ENCODE peak calls at places on chromosomes 2 and 18, in six cellular contexts. N, U, K, Y, H and A are unnamed samples. For H3K4me1 and H3K36me3, the result is how much of the 10 kb centered on the place peaks cover.

GRCh38 chr18:50880108-50880465 is 1.2 kb downstream of the ME2 start:
- DNase-seq in N (peak), U (no peak), K (peak), Y (no peak), H (no peak), A (no peak)

GRCh38 chr2:200585730-200586643 is at the start of gene AOX1:
- DNase-seq in N (peak), U (peak), K (peak), Y (peak), H (no peak), A (peak)

GRCh38 chr2:231919341-231920035 is 6.7 kb downstream of the NPPC start:
- DNase-seq in N (no peak), U (no peak), K (no peak), Y (no peak), H (no peak), A (no peak)

GRCh38 chr2:47354013-47354816 is 48.7 kb upstream of the MSH2 start:
- DNase-seq in N (peak), U (peak), K (no peak), Y (peak), H (no peak), A (peak)

GRCh38 chr2:169362346-169363026 is at the start of gene LRP2:
- DNase-seq in N (no peak), U (no peak), K (peak), Y (peak), H (no peak), A (peak)

GRCh38 chr2:60414731-60415130 is 138.7 kb downstream of the BCL11A start:
- DNase-seq in N (peak), U (peak), K (no peak), Y (no peak), H (no peak), A (peak)

GRCh38 chr2:130813722-130814121 is 23.0 kb upstream of the ARHGEF4 start:
- DNase-seq in N (no peak), U (no peak), K (no peak), Y (no peak), H (no peak), A (no peak)

GRCh38 chr2:109482371-109482841 is 131.4 kb downstream of the SEPTIN10 start:
- DNase-seq in N (no peak), U (no peak), K (no peak), Y (no peak), H (no peak), A (no peak)

GRCh38 chr2:147182260-147182659 is 662.6 kb upstream of the ACVR2A start:
- DNase-seq in N (no peak), U (no peak), K (no peak), Y (no peak), H (peak), A (no peak)

GRCh38 chr18:76005632-76006031 is 489.4 kb downstream of the ZNF516 start:
- DNase-seq in N (no peak), U (no peak), K (no peak), Y (no peak), H (no peak), A (no peak)

GRCh38 chr2:231034291-231034882 is 2.9 kb upstream of the C2orf72 start:
- DNase-seq in N (no peak), U (no peak), K (no peak), Y (peak), H (no peak), A (no peak)

GRCh38 chr2:11863513-11864328 is 117.3 kb downstream of the LPIN1 start:
- DNase-seq in N (peak), U (peak), K (peak), Y (peak), H (no peak), A (peak)

GRCh38 chr2:214265991-214266489 is 144.8 kb upstream of the VWC2L start:
- DNase-seq in N (no peak), U (peak), K (no peak), Y (no peak), H (no peak), A (no peak)

GRCh38 chr2:126850951-126851350 is 47.7 kb upstream of the TEX51 start:
- DNase-seq in N (no peak), U (no peak), K (no peak), Y (no peak), H (no peak), A (no peak)

GRCh38 chr2:101012706-101013181 is 10.7 kb downstream of the RPL31 start:
- DNase-seq in N (peak), U (peak), K (peak), Y (peak), H (no peak), A (peak)

GRCh38 chr2:13791019-13791418 is 841.5 kb upstream of the LRATD1 start:
- DNase-seq in N (no peak), U (no peak), K (no peak), Y (no peak), H (no peak), A (no peak)

GRCh38 chr2:201122276-201122675 is 6.3 kb downstream of the CFLAR start:
- DNase-seq in N (no peak), U (no peak), K (no peak), Y (no peak), H (no peak), A (peak)

GRCh38 chr2:176931588-176932563 is 280.7 kb upstream of the HNRNPA3 start:
- DNase-seq in N (peak), U (no peak), K (no peak), Y (peak), H (peak), A (peak)

GRCh38 chr2:200373973-200374416 is 67.5 kb downstream of the SPATS2L start:
- DNase-seq in N (no peak), U (no peak), K (no peak), Y (peak), H (peak), A (no peak)

GRCh38 chr2:149799296-149799695 is 211.7 kb upstream of the MMADHC start:
- DNase-seq in N (peak), U (peak), K (peak), Y (peak), H (no peak), A (peak)

GRCh38 chr2:46171441-46171953 is 125.7 kb upstream of the EPAS1 start:
- DNase-seq in N (peak), U (peak), K (peak), Y (peak), H (no peak), A (peak)

GRCh38 chr2:238425979-238426567 is 654 bp upstream of the ASB1 start:
- DNase-seq in N (peak), U (peak), K (peak), Y (peak), H (no peak), A (peak)

GRCh38 chr18:56286775-56287174 is 351.6 kb downstream of the TXNL1 start:
- DNase-seq in N (peak), U (peak), K (no peak), Y (no peak), H (no peak), A (peak)

GRCh38 chr2:43424262-43425207 is 171.3 kb downstream of the THADA start:
- DNase-seq in N (peak), U (peak), K (no peak), Y (peak), H (no peak), A (no peak)

GRCh38 chr2:16055848-16056580 is 115.7 kb downstream of the MYCN start:
- DNase-seq in N (no peak), U (no peak), K (no peak), Y (no peak), H (peak), A (no peak)

GRCh38 chr2:170972508-170973224 is 43.6 kb downstream of the GORASP2 start:
- DNase-seq in N (no peak), U (no peak), K (peak), Y (no peak), H (no peak), A (no peak)

DNA sequence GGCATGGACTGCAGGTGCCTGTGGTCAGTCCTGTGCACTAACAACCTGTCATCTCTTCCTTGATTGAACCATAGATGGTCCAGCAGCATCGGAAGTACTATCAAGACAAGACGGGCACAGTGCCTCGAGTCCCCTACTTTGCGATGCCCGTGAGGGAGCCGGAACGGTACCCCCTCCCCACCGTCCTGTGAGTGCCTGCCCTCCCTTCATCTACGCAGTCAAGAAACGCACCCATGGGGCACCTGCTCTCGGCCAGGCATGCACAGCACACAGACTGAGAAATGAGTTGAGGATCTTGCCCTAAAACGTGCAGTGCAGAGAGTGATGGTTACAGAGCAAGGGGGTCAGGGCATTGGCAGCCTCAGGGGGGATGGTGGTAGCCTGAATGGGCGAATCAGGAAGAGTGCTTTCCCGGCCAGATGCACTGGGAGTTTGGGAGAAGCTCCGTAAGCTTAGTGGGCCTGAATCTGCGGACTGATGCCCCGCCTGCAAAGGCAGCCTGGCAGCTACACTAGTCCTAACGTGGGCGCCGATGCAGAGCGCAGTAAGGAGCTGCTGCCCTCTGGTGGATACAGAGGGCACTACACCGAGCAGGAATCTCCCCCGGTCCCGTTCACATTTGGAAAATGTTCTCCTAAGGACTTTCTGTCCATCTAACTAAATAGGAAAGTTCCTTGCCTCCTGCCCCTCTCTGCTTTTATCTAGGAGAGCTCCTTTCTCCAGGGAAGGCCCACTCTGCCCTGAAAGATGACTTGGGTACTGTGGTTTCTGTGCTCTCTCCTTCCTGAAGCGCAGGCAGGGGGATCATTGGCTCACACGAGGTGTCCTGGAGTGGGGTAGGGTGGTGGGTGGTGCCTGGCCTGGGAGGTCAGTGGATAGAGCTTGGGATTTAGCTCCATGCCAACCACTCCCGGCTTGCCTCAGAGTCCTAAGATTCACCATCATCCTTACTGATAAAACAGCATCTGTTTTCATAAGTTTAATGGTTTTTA is 63.4 kb downstream of the CIB4 start:
- DNase-seq in N (peak), U (peak), K (peak), Y (peak), H (no peak), A (peak)
- TF ChIP-seq EZH2 in N (no peak), U (no peak), K (no peak), Y (no peak), H (no peak), A (no peak)

DNA sequence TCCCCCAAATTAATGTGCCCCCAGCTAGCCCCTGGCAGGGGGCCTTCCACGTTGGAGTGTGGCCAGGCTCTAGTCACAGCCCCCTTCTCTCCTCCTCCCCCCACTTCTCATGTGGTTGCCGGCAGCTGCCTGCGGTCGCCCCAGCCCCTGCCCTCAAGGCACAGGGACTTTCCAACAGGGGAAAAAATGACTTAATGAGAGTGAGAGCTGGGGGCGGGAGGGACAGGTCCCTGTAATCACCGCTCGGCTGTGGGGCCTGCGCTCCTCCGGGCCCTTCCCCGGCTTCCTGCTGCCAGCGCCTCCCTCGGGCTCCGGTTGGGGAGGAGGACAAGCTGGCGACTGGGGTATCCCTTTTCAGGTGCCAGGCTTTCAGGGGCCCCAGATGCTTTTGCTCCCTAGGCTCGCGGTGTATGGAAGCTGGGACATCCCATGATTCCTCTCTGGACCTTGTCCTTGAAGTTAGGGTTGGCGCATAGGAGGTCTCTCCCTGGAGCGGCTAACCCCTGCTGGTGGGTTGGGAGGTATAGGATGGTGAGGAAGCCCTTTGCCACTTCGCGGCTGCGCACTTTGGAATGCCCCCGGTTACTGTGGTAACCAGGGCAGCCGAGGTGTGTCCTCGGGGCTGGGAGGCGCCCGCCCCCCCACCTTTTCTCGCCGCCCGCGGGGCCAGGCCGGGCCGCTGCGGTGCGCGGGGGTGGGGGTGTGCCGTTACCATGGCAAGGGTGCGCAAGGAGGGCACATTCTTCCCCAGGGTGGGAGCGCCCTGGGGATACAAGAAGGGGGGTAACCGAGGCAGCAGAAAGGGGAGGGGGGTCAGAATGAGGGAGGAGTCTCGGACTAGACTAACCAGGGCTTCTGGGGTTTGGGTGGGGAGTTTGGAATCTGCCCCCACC is 16.1 kb downstream of the WNT10A start:
- DNase-seq in N (no peak), U (peak), K (peak), Y (peak), H (peak), A (no peak)
- H3K4me1 ChIP-seq in N (under half), U (under half), K (under half), Y (half or more), H (half or more), A (under half)

GRCh38 chr2:106105151-106105922 is 88.8 kb downstream of the UXS1 start:
- DNase-seq in N (no peak), U (no peak), K (no peak), Y (no peak), H (no peak), A (no peak)
- H3K36me3 ChIP-seq in N (under half), U (under half), K (under half), Y (under half), H (under half), A (under half)

DNA sequence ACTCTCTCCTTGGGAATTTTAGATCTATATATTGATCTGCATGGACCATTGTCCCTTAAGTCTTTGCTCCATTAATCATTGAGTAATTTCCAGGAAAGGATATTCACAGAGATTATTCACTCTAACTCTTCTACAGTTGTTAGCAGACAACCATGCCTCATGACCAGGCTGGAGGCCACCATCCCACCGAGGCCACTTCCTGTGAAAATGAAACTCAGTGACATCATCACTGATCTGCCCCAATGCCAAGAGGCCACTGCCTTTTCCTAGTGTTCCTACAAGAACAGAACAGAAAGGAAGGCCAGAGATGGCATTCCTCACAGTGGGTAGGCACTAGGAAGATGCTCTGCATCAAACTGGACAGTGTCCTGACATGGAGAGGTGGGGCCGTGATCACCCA is 161.3 kb downstream of the DTNA start:
- DNase-seq in N (no peak), U (no peak), K (no peak), Y (no peak), H (no peak), A (peak)
- TF ChIP-seq EZH2 in N (no peak), U (no peak), K (no peak), Y (no peak), H (no peak), A (no peak)

DNA sequence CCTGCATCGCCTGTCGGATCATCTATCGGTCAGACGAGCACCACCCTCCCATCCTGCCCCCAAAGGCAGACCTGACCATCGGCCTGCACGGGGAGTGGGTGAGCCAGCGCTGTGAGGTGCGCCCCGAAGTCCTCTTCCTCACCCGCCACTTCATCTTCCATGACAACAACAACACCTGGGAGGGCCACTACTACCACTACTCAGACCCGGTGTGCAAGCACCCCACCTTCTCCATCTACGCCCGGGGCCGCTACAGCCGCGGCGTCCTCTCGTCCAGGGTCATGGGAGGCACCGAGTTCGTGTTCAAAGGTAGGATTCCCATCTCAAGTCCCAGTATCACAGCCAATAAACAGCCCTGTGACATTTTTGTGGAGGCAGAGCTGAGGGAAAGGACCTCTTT is 31.0 kb downstream of the APCDD1 start:
- DNase-seq in N (no peak), U (no peak), K (no peak), Y (no peak), H (no peak), A (no peak)
- H3K4me1 ChIP-seq in N (under half), U (under half), K (under half), Y (under half), H (under half), A (under half)

GRCh38 chr2:240792658-240793312 is 27.2 kb downstream of the KIF1A start:
- DNase-seq in N (no peak), U (no peak), K (no peak), Y (no peak), H (no peak), A (no peak)

GRCh38 chr2:240789501-240790369 is 30.3 kb downstream of the KIF1A start:
- DNase-seq in N (no peak), U (no peak), K (no peak), Y (no peak), H (peak), A (no peak)

GRCh38 chr2:240790370-240791210 is 29.4 kb downstream of the KIF1A start:
- DNase-seq in N (no peak), U (no peak), K (no peak), Y (no peak), H (no peak), A (no peak)

GRCh38 chr2:240791821-240792657 is 28.0 kb downstream of the KIF1A start:
- DNase-seq in N (no peak), U (no peak), K (peak), Y (peak), H (no peak), A (no peak)

DNA sequence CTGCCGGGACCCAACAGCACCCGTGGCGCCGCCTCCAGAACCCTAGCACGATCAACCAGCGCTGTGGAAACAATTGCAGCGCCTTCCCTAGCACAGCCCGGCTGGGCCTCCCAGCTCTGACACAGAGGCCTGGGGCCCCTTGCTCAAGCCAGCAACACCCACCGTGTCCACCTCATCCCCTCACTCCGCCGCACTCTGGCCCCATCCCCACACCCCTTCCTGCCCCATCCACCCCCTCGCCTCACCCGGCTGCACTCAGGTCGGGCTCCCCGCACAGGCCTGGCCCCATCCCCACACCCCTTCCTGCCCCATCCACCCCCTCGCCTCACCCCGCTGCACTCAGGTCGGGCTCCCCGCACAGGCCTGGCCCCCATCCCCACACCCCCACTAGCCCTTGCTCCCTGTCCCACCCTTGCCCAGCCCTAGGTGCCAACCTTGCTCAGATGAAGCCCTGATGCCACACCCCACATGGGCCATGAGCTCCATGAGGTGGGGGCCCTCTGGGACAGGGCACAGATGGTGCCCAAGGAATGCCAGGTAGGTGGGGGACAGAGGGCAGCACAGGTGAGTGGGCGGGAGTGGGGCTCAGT is 28.7 kb downstream of the KIF1A start:
- DNase-seq in N (no peak), U (no peak), K (no peak), Y (no peak), H (no peak), A (no peak)
- H3K36me3 ChIP-seq in N (under half), U (under half), K (under half), Y (under half), H (under half), A (under half)

DNA sequence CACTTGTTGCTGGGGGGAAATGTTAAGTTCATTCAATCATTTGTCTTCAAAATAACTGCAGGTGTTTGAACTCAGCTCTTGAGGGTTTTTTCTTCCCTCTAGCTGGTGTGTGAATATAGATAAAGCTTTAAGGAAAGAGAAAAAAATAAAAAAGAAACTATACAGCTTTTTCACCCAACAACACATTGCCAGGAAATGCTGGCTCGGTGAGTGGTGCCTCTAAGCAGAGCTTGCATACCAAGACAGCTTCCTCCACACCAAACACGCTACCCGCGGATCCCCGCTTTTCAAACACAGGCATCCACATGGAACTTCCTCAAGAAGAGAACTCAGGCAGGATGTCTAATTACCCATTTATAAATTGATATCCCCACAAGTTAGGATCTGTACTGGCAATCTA is 69.8 kb upstream of the TANK start:
- DNase-seq in N (no peak), U (no peak), K (no peak), Y (no peak), H (no peak), A (no peak)
- TF ChIP-seq EZH2 in N (no peak), U (no peak), K (no peak), Y (no peak), H (no peak), A (no peak)

GRCh38 chr2:219245899-219246230 is 586 bp downstream of the STK16 start:
- DNase-seq in N (no peak), U (no peak), K (no peak), Y (peak), H (no peak), A (peak)

GRCh38 chr2:219245148-219245898 is at the start of the genes GLB1L and STK16:
- DNase-seq in N (peak), U (peak), K (peak), Y (peak), H (peak), A (peak)

GRCh38 chr2:219243291-219243761 is 1.9 kb downstream of the GLB1L start:
- DNase-seq in N (peak), U (no peak), K (no peak), Y (no peak), H (no peak), A (no peak)

GRCh38 chr2:219246559-219246958 is 1.3 kb downstream of the STK16 start:
- DNase-seq in N (no peak), U (no peak), K (no peak), Y (no peak), H (no peak), A (no peak)

GRCh38 chr2:219244789-219245147 is 476 bp downstream of the GLB1L start:
- DNase-seq in N (no peak), U (no peak), K (no peak), Y (no peak), H (no peak), A (no peak)
- H3K4me1 ChIP-seq in N (under half), U (under half), K (under half), Y (under half), H (under half), A (under half)

GRCh38 chr2:70214365-70214764 is 23.5 kb upstream of the C2orf42 start:
- DNase-seq in N (no peak), U (no peak), K (no peak), Y (no peak), H (no peak), A (no peak)
- H3K36me3 ChIP-seq in N (under half), U (half or more), K (under half), Y (under half), H (under half), A (under half)